ENCODE peak calls at places on chromosomes 13 and 19, in five cellular contexts. One of them, this sample, is unnamed.

GRCh38 chr13:75876371-75877050 is 240.4 kb downstream of the LMO7 start:
- DNase-seq in H1: peak
- DNase-seq in GM12878: peak
- DNase-seq in endothelial cell of umbilical vein: peak
- DNase-seq in HCT116: peak
- DNase-seq in this sample: peak

GRCh38 chr13:29817604-29818378 is 32.6 kb downstream of the UBL3 start:
- DNase-seq in HCT116: no peak
- DNase-seq in endothelial cell of umbilical vein: peak
- DNase-seq in H1: no peak
- DNase-seq in GM12878: peak
- DNase-seq in this sample: no peak

GRCh38 chr13:33543631-33544030 is 258.1 kb upstream of the STARD13 start:
- DNase-seq in HCT116: no peak
- DNase-seq in endothelial cell of umbilical vein: peak
- DNase-seq in GM12878: no peak
- DNase-seq in H1: no peak
- DNase-seq in this sample: peak

GRCh38 chr13:42345367-42345766 is 73.4 kb downstream of the AKAP11 start:
- DNase-seq in endothelial cell of umbilical vein: no peak
- DNase-seq in GM12878: no peak
- DNase-seq in HCT116: no peak
- DNase-seq in H1: no peak
- DNase-seq in this sample: no peak

GRCh38 chr19:2815923-2816322 is 3.7 kb upstream of the ZNF554 start:
- DNase-seq in H1: no peak
- DNase-seq in endothelial cell of umbilical vein: no peak
- DNase-seq in GM12878: no peak
- DNase-seq in HCT116: no peak
- DNase-seq in this sample: no peak

GRCh38 chr13:49443327-49443688 is 556 bp downstream of the CAB39L start:
- DNase-seq in HCT116: no peak
- DNase-seq in GM12878: no peak
- DNase-seq in endothelial cell of umbilical vein: peak
- DNase-seq in H1: no peak
- DNase-seq in this sample: no peak

GRCh38 chr19:2235396-2236284 is 489 bp downstream of the PLEKHJ1 start:
- DNase-seq in HCT116: no peak
- DNase-seq in H1: peak
- DNase-seq in endothelial cell of umbilical vein: no peak
- DNase-seq in GM12878: no peak
- DNase-seq in this sample: peak

GRCh38 chr13:99425485-99426341 is 75.6 kb upstream of the TM9SF2 start:
- DNase-seq in endothelial cell of umbilical vein: no peak
- DNase-seq in H1: no peak
- DNase-seq in HCT116: no peak
- DNase-seq in GM12878: peak
- DNase-seq in this sample: no peak

GRCh38 chr19:17625980-17626379 is 62.2 kb downstream of the UNC13A start:
- DNase-seq in HCT116: no peak
- DNase-seq in H1: no peak
- DNase-seq in GM12878: no peak
- DNase-seq in endothelial cell of umbilical vein: no peak
- DNase-seq in this sample: no peak

DNA sequence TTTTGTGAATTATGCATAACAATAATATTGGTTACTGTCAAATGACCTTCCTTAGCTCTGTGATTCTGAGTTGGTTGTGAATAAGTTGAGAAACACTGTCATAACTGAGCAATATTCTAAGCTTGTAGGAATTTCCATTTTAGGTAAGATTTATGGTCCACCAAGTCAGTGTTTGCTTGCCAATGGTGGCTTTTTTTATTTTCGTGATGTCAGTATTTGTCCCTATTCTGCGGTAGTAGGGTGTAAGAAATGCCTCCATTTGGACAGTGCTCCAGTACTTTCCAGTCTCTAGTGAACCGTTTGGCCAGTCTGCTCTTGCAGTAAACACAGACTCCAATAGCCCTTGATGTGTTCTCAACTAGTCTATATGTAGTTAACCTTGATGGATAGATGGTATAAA is 94.7 kb downstream of the FRY start:
- DNase-seq in endothelial cell of umbilical vein: no peak
- DNase-seq in H1: no peak
- DNase-seq in GM12878: no peak
- DNase-seq in HCT116: no peak
- DNase-seq in this sample: no peak
- TF ChIP-seq EZH2 in endothelial cell of umbilical vein: no peak
- TF ChIP-seq EZH2 in H1: no peak
- TF ChIP-seq EZH2 in GM12878: no peak
- TF ChIP-seq EZH2 in HCT116: no peak
- TF ChIP-seq EZH2 in this sample: no peak

GRCh38 chr19:47661161-47661560 is 52.1 kb upstream of the EHD2 start:
- DNase-seq in GM12878: no peak
- DNase-seq in endothelial cell of umbilical vein: no peak
- DNase-seq in H1: no peak
- DNase-seq in HCT116: no peak
- DNase-seq in this sample: no peak

GRCh38 chr19:47657719-47658118 is 48.8 kb downstream of the BICRA start:
- DNase-seq in GM12878: no peak
- DNase-seq in endothelial cell of umbilical vein: no peak
- DNase-seq in HCT116: no peak
- DNase-seq in H1: no peak
- DNase-seq in this sample: no peak

GRCh38 chr19:47660435-47660832 is 51.5 kb downstream of the BICRA start:
- DNase-seq in H1: no peak
- DNase-seq in endothelial cell of umbilical vein: no peak
- DNase-seq in GM12878: no peak
- DNase-seq in HCT116: peak
- DNase-seq in this sample: no peak

GRCh38 chr19:47661571-47661970 is 51.7 kb upstream of the EHD2 start:
- DNase-seq in endothelial cell of umbilical vein: no peak
- DNase-seq in HCT116: no peak
- DNase-seq in H1: no peak
- DNase-seq in GM12878: no peak
- DNase-seq in this sample: no peak

DNA sequence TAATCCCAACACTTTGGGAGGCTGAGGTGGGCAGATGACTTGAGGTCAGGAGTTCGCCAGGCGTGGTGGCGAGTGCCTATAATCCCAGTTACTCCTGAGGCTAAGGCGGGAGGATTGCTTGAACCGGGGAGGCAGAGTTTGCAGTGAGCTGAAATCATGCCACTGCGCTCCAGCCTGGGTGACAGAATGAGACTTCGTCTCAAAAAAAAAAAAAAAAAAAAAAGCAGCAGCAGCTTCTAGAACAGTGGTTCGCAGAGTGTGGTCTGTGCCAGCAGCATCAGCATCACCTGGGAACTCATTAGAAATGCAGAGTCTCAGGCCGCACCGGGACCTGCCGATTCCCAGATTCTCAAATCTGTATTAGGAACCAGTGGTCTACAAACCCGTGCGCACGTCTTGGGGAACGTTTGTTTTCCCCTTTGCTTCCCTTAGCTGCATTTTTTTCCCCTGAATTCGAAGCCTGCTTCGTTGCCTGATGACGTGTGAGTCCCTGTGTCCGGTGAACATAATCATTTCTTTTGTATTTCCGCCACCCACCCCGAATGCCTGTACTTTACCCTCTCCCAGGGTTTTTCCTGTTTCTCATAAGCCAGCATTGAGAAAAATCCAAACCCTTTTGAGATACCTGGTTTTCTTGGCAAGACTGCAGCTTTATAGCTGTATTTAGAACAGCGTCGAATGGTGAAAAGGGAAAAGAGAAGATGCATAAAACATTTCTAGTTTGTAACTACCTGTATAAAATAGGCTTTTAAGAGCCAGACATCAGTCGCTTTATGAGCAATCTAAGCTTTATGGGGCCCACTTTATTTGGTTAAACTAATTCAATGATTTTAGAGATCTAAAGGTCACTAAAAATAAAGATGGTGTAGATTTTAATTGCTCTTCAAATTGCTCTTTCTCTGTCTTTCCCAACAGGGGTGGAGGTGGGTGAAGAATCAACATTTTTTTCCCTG is 49.8 kb downstream of the BICRA start:
- DNase-seq in HCT116: no peak
- DNase-seq in H1: no peak
- DNase-seq in endothelial cell of umbilical vein: peak
- DNase-seq in GM12878: no peak
- DNase-seq in this sample: no peak
- TF ChIP-seq POLR2AphosphoS5 in HCT116: no peak
- TF ChIP-seq POLR2AphosphoS5 in H1: no peak
- TF ChIP-seq POLR2AphosphoS5 in endothelial cell of umbilical vein: no peak
- TF ChIP-seq POLR2AphosphoS5 in GM12878: no peak
- TF ChIP-seq POLR2AphosphoS5 in this sample: no peak

GRCh38 chr19:40583283-40583682 is 6.6 kb downstream of the SHKBP1 start:
- DNase-seq in H1: no peak
- DNase-seq in HCT116: no peak
- DNase-seq in GM12878: no peak
- DNase-seq in endothelial cell of umbilical vein: no peak
- DNase-seq in this sample: no peak
- H3K4me2 ChIP-seq in H1: no peak
- H3K4me2 ChIP-seq in HCT116: no peak
- H3K4me2 ChIP-seq in GM12878: no peak
- H3K4me2 ChIP-seq in endothelial cell of umbilical vein: no peak
- H3K4me2 ChIP-seq in this sample: no peak

GRCh38 chr19:58520257-58520599 is 618 bp upstream of the ZBTB45 start:
- DNase-seq in GM12878: no peak
- DNase-seq in H1: no peak
- DNase-seq in endothelial cell of umbilical vein: no peak
- DNase-seq in HCT116: no peak
- DNase-seq in this sample: no peak

GRCh38 chr19:58518261-58519086 is 1.1 kb downstream of the ZBTB45 start:
- DNase-seq in endothelial cell of umbilical vein: no peak
- DNase-seq in H1: no peak
- DNase-seq in HCT116: no peak
- DNase-seq in GM12878: no peak
- DNase-seq in this sample: no peak

GRCh38 chr19:58519087-58519354 is 589 bp downstream of the ZBTB45 start:
- DNase-seq in GM12878: no peak
- DNase-seq in H1: peak
- DNase-seq in HCT116: no peak
- DNase-seq in endothelial cell of umbilical vein: peak
- DNase-seq in this sample: peak

GRCh38 chr19:58516964-58517833 is 2.4 kb downstream of the ZBTB45 start:
- DNase-seq in HCT116: no peak
- DNase-seq in H1: no peak
- DNase-seq in endothelial cell of umbilical vein: no peak
- DNase-seq in GM12878: no peak
- DNase-seq in this sample: peak

DNA sequence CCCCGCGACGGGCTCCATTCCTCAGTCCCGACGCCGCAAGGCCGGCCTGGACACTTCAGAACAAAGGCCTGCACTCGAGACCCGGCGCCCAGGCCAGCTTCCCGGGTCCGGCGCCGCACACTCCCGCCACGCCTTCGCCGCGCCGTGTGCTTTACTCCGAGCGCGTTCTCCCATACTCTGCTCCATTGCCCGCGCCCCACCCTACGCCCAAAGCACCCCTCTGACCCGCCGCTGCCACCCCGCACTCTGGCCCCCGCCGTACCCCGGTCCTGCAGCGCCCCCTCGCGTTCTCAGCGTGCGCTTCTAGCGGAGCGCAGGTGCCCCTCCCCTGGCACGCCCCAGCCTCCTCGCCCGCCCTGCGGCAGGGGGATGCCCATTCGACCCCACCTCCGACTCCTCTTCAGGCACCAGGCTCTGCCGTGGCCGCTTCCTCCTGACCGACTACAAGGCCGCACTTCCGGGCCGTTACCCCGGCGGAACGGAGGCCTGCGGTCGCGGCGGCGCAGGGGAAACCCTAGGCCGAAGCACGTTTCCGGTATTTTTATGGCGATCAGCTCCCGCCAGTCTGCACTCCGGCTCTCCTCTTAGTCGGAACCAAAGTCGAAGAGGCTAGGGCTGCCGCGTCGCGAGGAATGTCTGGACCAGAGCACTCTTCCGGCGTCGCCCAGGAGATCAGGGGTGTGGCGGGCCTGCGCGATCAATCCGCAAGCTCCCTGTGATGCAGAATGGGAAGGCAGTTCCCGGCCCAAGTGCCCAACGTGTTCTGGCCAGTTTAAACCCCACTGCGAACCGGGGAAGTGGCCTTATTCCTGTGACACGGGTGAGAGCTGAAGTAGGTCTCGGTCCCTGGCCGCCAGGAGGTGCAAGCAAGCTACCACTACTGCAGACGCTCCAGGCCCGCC is at the start of gene ZBTB45:
- DNase-seq in endothelial cell of umbilical vein: peak
- DNase-seq in H1: peak
- DNase-seq in HCT116: peak
- DNase-seq in GM12878: peak
- DNase-seq in this sample: peak
- TF ChIP-seq EZH2 in endothelial cell of umbilical vein: no peak
- TF ChIP-seq EZH2 in H1: no peak
- TF ChIP-seq EZH2 in HCT116: no peak
- TF ChIP-seq EZH2 in GM12878: no peak
- TF ChIP-seq EZH2 in this sample: no peak

DNA sequence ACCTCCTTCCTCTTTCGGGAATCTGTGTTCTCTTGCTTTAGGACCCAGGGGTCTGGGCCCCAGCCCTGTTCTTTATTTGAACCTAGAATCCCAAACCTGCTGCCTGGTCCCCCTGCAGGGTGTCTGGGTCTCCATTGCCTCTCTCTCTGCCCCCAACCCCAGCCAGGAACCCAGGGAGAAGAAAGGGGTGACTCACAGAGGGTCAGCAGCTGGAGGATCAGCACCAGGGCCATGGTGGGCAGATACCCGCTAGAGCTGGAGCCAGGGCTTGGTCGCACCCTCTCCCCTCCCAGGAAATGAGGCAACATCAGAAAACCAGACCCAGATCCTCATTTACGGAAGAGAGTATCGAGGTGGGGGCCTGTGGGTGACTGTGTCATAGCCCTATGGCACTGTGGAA is at the start of gene OSCAR:
- DNase-seq in HCT116: no peak
- DNase-seq in H1: no peak
- DNase-seq in endothelial cell of umbilical vein: no peak
- DNase-seq in GM12878: no peak
- DNase-seq in this sample: no peak
- TF ChIP-seq POLR2AphosphoS5 in HCT116: no peak
- TF ChIP-seq POLR2AphosphoS5 in H1: no peak
- TF ChIP-seq POLR2AphosphoS5 in endothelial cell of umbilical vein: no peak
- TF ChIP-seq POLR2AphosphoS5 in GM12878: no peak
- TF ChIP-seq POLR2AphosphoS5 in this sample: no peak

GRCh38 chr19:34218818-34219164 is 35.6 kb upstream of the GARRE1 start:
- DNase-seq in H1: no peak
- DNase-seq in endothelial cell of umbilical vein: peak
- DNase-seq in HCT116: no peak
- DNase-seq in GM12878: no peak
- DNase-seq in this sample: no peak

GRCh38 chr19:34215666-34216038 is 38.7 kb upstream of the GARRE1 start:
- DNase-seq in GM12878: no peak
- DNase-seq in endothelial cell of umbilical vein: no peak
- DNase-seq in H1: no peak
- DNase-seq in HCT116: no peak
- DNase-seq in this sample: no peak

GRCh38 chr19:34215006-34215665 is 39.2 kb upstream of the GARRE1 start:
- DNase-seq in HCT116: no peak
- DNase-seq in GM12878: no peak
- DNase-seq in H1: no peak
- DNase-seq in endothelial cell of umbilical vein: no peak
- DNase-seq in this sample: no peak

GRCh38 chr19:34220472-34221063 is 33.8 kb upstream of the GARRE1 start:
- DNase-seq in GM12878: no peak
- DNase-seq in HCT116: peak
- DNase-seq in H1: peak
- DNase-seq in endothelial cell of umbilical vein: peak
- DNase-seq in this sample: peak

GRCh38 chr19:34217952-34218817 is 36.2 kb upstream of the GARRE1 start:
- DNase-seq in GM12878: peak
- DNase-seq in endothelial cell of umbilical vein: peak
- DNase-seq in H1: no peak
- DNase-seq in HCT116: no peak
- DNase-seq in this sample: no peak
- H3K4me2 ChIP-seq in GM12878: peak
- H3K4me2 ChIP-seq in endothelial cell of umbilical vein: no peak
- H3K4me2 ChIP-seq in H1: no peak
- H3K4me2 ChIP-seq in HCT116: no peak
- H3K4me2 ChIP-seq in this sample: no peak

This sample was measured in GM23338.